ENCODE peak calls at places on chromosomes 5 and 9, in seven cellular contexts. One of them, this sample, is unnamed.

GRCh38 chr9:110141118-110141797 is 66.7 kb downstream of the C9orf152 start:
- ATAC-seq in pancreas: peak
- ATAC-seq in activated CD8-positive, alpha-beta memory T cell treated with anti-CD3 and anti-CD28 coated beads, Interleukin-2, amount 10 ng/mL, durations not matched to agents 7 days and 5 days: no peak
- ATAC-seq in RWPE2: peak
- ATAC-seq in IMR-90: peak
- ATAC-seq in mucosa of descending colon: no peak
- ATAC-seq in stimulated activated effector memory CD8-positive, alpha-beta T cell treated with anti-CD3 and anti-CD28 coated beads, Interleukin-12 subunit alpha, Interleukin-12 subunit beta, amount 100 ng/mL, for 72 hours: no peak
- ATAC-seq in this sample: no peak

GRCh38 chr5:78293856-78294249 is 645 bp downstream of the AP3B1 start:
- ATAC-seq in IMR-90: no peak
- ATAC-seq in RWPE2: peak
- ATAC-seq in stimulated activated effector memory CD8-positive, alpha-beta T cell treated with anti-CD3 and anti-CD28 coated beads, Interleukin-12 subunit alpha, Interleukin-12 subunit beta, amount 100 ng/mL, for 72 hours: no peak
- ATAC-seq in activated CD8-positive, alpha-beta memory T cell treated with anti-CD3 and anti-CD28 coated beads, Interleukin-2, amount 10 ng/mL, durations not matched to agents 7 days and 5 days: no peak
- ATAC-seq in pancreas: peak
- ATAC-seq in mucosa of descending colon: peak
- ATAC-seq in this sample: no peak

GRCh38 chr9:78296208-78296892 is 575 bp upstream of the PSAT1 start:
- ATAC-seq in stimulated activated effector memory CD8-positive, alpha-beta T cell treated with anti-CD3 and anti-CD28 coated beads, Interleukin-12 subunit alpha, Interleukin-12 subunit beta, amount 100 ng/mL, for 72 hours: no peak
- ATAC-seq in RWPE2: peak
- ATAC-seq in mucosa of descending colon: peak
- ATAC-seq in activated CD8-positive, alpha-beta memory T cell treated with anti-CD3 and anti-CD28 coated beads, Interleukin-2, amount 10 ng/mL, durations not matched to agents 7 days and 5 days: no peak
- ATAC-seq in IMR-90: peak
- ATAC-seq in pancreas: peak
- ATAC-seq in this sample: peak

GRCh38 chr5:109291090-109291489 is 118.7 kb downstream of the PJA2 start:
- ATAC-seq in pancreas: no peak
- ATAC-seq in RWPE2: no peak
- ATAC-seq in IMR-90: no peak
- ATAC-seq in activated CD8-positive, alpha-beta memory T cell treated with anti-CD3 and anti-CD28 coated beads, Interleukin-2, amount 10 ng/mL, durations not matched to agents 7 days and 5 days: no peak
- ATAC-seq in mucosa of descending colon: no peak
- ATAC-seq in stimulated activated effector memory CD8-positive, alpha-beta T cell treated with anti-CD3 and anti-CD28 coated beads, Interleukin-12 subunit alpha, Interleukin-12 subunit beta, amount 100 ng/mL, for 72 hours: no peak
- ATAC-seq in this sample: no peak

GRCh38 chr5:115423541-115423940 is 121.0 kb downstream of the FEM1C start:
- ATAC-seq in stimulated activated effector memory CD8-positive, alpha-beta T cell treated with anti-CD3 and anti-CD28 coated beads, Interleukin-12 subunit alpha, Interleukin-12 subunit beta, amount 100 ng/mL, for 72 hours: no peak
- ATAC-seq in pancreas: peak
- ATAC-seq in mucosa of descending colon: peak
- ATAC-seq in IMR-90: no peak
- ATAC-seq in RWPE2: peak
- ATAC-seq in activated CD8-positive, alpha-beta memory T cell treated with anti-CD3 and anti-CD28 coated beads, Interleukin-2, amount 10 ng/mL, durations not matched to agents 7 days and 5 days: no peak
- ATAC-seq in this sample: peak

GRCh38 chr5:149938272-149938671 is 6.3 kb downstream of the PDE6A start:
- ATAC-seq in mucosa of descending colon: peak
- ATAC-seq in activated CD8-positive, alpha-beta memory T cell treated with anti-CD3 and anti-CD28 coated beads, Interleukin-2, amount 10 ng/mL, durations not matched to agents 7 days and 5 days: no peak
- ATAC-seq in RWPE2: peak
- ATAC-seq in pancreas: peak
- ATAC-seq in stimulated activated effector memory CD8-positive, alpha-beta T cell treated with anti-CD3 and anti-CD28 coated beads, Interleukin-12 subunit alpha, Interleukin-12 subunit beta, amount 100 ng/mL, for 72 hours: no peak
- ATAC-seq in IMR-90: no peak
- ATAC-seq in this sample: no peak

GRCh38 chr5:111494350-111494999 is 17.9 kb downstream of the STARD4 start:
- ATAC-seq in pancreas: no peak
- ATAC-seq in activated CD8-positive, alpha-beta memory T cell treated with anti-CD3 and anti-CD28 coated beads, Interleukin-2, amount 10 ng/mL, durations not matched to agents 7 days and 5 days: no peak
- ATAC-seq in RWPE2: peak
- ATAC-seq in IMR-90: no peak
- ATAC-seq in mucosa of descending colon: no peak
- ATAC-seq in stimulated activated effector memory CD8-positive, alpha-beta T cell treated with anti-CD3 and anti-CD28 coated beads, Interleukin-12 subunit alpha, Interleukin-12 subunit beta, amount 100 ng/mL, for 72 hours: no peak
- ATAC-seq in this sample: peak

GRCh38 chr5:16889203-16889971 is 46.7 kb downstream of the MYO10 start:
- ATAC-seq in IMR-90: peak
- ATAC-seq in activated CD8-positive, alpha-beta memory T cell treated with anti-CD3 and anti-CD28 coated beads, Interleukin-2, amount 10 ng/mL, durations not matched to agents 7 days and 5 days: no peak
- ATAC-seq in stimulated activated effector memory CD8-positive, alpha-beta T cell treated with anti-CD3 and anti-CD28 coated beads, Interleukin-12 subunit alpha, Interleukin-12 subunit beta, amount 100 ng/mL, for 72 hours: no peak
- ATAC-seq in pancreas: peak
- ATAC-seq in mucosa of descending colon: peak
- ATAC-seq in RWPE2: peak
- ATAC-seq in this sample: no peak

GRCh38 chr9:77944556-77945261 is 86.9 kb downstream of the GNAQ start:
- ATAC-seq in RWPE2: no peak
- ATAC-seq in pancreas: peak
- ATAC-seq in mucosa of descending colon: peak
- ATAC-seq in activated CD8-positive, alpha-beta memory T cell treated with anti-CD3 and anti-CD28 coated beads, Interleukin-2, amount 10 ng/mL, durations not matched to agents 7 days and 5 days: no peak
- ATAC-seq in stimulated activated effector memory CD8-positive, alpha-beta T cell treated with anti-CD3 and anti-CD28 coated beads, Interleukin-12 subunit alpha, Interleukin-12 subunit beta, amount 100 ng/mL, for 72 hours: no peak
- ATAC-seq in IMR-90: no peak
- ATAC-seq in this sample: peak

This sample was measured in esophagus mucosa.